ENCODE peak calls at places on chromosomes 1 and 21, in ten cellular contexts. M is ovary, W is suprapubic skin, V is tibial nerve, D is sigmoid colon, H is A549, G is K562, J is stomach, L is transverse colon, F is H1. X is an unnamed sample.
A peak's percentile ranks its signal among the peaks of the same experiment; 100 is the strongest.

GRCh38 chr1:35269190-35269988 is 880 bp downstream of the ZMYM4 start:
- DNase-seq in M (no peak), W (no peak), V (no peak), D (no peak), H (no peak), G (no peak), J (no peak), L (no peak), F (peak; percentile 47), X (no peak)

GRCh38 chr1:234568345-234568744 is 41.6 kb downstream of the IRF2BP2 start:
- DNase-seq in M (no peak), W (no peak), V (no peak), D (no peak), H (no peak), G (no peak), J (no peak), L (no peak), F (no peak), X (no peak)

GRCh38 chr1:84363019-84363418 is 35.3 kb upstream of the DNASE2B start:
- DNase-seq in M (no peak), W (no peak), V (no peak), D (no peak), H (no peak), G (no peak), J (no peak), L (no peak), F (no peak), X (no peak)

GRCh38 chr1:193104496-193104905 is 713 bp downstream of the GLRX2 start:
- DNase-seq in M (peak; percentile 37), W (peak; percentile 75), V (no peak), D (peak; percentile 75), H (peak; percentile 55), G (peak; percentile 47), J (peak; percentile 51), L (peak; percentile 56), F (peak; percentile 54), X (peak; percentile 61)

GRCh38 chr1:233561708-233562426 is 52.0 kb upstream of the KCNK1 start:
- DNase-seq in M (no peak), W (no peak), V (no peak), D (no peak), H (no peak), G (no peak), J (no peak), L (no peak), F (no peak), X (no peak)

GRCh38 chr1:104073463-104073902 is 323.8 kb downstream of the AMY1C start:
- DNase-seq in M (no peak), W (no peak), V (no peak), D (peak; percentile 59), H (no peak), G (no peak), J (no peak), L (no peak), F (no peak), X (peak; percentile 55)

GRCh38 chr1:92408825-92409224 is 77.9 kb downstream of the GFI1 start:
- DNase-seq in M (no peak), W (no peak), V (no peak), D (no peak), H (no peak), G (no peak), J (no peak), L (no peak), F (no peak), X (no peak)

GRCh38 chr1:227428803-227429202 is 110.5 kb upstream of the CDC42BPA start:
- DNase-seq in M (no peak), W (no peak), V (no peak), D (no peak), H (peak; percentile 94), G (no peak), J (peak; percentile 79), L (peak; percentile 62), F (no peak), X (no peak)

GRCh38 chr1:167697667-167698141 is 24.1 kb upstream of the MPZL1 start:
- DNase-seq in M (no peak), W (no peak), V (no peak), D (no peak), H (no peak), G (no peak), J (peak; percentile 90), L (no peak), F (no peak), X (peak; percentile 44)

GRCh38 chr21:30269803-30270530 is 12.8 kb downstream of the KRTAP24-1 start:
- DNase-seq in M (no peak), W (no peak), V (no peak), D (no peak), H (no peak), G (no peak), J (no peak), L (no peak), F (no peak), X (no peak)

DNA sequence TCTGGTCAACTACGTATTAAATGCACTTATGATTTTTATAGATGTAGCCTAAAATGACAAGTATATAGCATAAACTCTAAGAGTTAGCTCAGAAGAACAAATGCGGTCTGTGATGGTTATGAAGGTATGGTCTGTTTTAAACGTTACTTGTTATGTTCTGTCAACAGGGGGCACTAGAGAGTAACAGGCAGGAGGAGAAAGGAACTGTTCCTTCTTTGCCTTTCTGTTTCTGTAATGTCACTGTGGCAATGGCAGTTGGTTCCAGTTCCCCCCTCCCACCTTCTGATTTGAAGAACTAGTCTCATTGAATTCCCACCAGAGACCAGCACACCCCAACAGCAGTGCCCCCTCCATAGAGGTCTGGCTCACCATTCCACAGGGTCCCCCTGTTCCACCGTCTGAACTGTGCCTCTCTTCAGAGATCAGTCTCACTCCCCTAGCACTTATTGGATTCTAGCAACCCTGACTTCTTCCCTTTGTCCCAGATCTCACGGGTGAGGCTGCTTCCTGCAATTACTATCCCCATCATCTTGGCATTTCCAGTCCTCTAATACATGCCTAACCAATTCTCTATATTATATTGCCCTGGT is 14.0 kb downstream of the KRTAP24-1 start:
- DNase-seq in M (no peak), W (no peak), V (no peak), D (no peak), H (no peak), G (peak; percentile 41), J (no peak), L (no peak), F (peak; percentile 48), X (no peak)
- TF ChIP-seq EP300 in M (no peak), W (no peak), V (no peak), D (no peak), H (no peak), G (no peak), J (no peak), L (no peak), F (no peak), X (no peak)

GRCh38 chr1:152107289-152107983 is 7.8 kb downstream of the TCHH start:
- DNase-seq in M (no peak), W (no peak), V (no peak), D (no peak), H (peak; percentile 81), G (no peak), J (no peak), L (no peak), F (peak; percentile 70), X (no peak)
- H3K4me3 ChIP-seq in M (no peak overlapping the region), W (peak overlapping the region; percentile 52), V (no peak overlapping the region), D (no peak overlapping the region), H (peak overlapping the region; percentile 49), G (no peak overlapping the region), J (no peak overlapping the region), L (no peak overlapping the region), F (no peak overlapping the region), X (peak overlapping the region; percentile 25)

DNA sequence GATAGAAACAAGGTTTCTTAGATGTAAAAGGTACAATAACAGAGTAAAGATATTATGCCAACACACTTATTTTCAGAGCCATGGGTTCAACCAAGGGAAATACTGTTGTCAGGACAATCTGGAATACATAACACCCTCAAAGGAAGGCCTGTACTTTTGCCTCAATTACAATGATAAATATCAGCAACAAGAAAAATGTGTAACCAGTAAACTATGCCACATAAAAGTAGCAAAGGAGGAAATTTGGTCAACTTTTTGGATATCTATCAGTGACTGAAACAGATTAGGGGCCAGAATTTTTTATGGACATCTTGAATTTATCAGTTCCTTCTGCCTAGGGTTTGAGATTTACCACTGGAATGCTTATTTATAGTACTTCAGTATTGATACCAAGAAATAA is 24.6 kb upstream of the RAP1GAP start:
- DNase-seq in M (no peak), W (no peak), V (no peak), D (no peak), H (no peak), G (no peak), J (no peak), L (no peak), F (no peak), X (no peak)
- TF ChIP-seq EP300 in M (no peak), W (no peak), V (no peak), D (no peak), H (no peak), G (no peak), J (no peak), L (no peak), F (no peak), X (no peak)

GRCh38 chr1:156126701-156127534 is 12.4 kb downstream of the LMNA start:
- DNase-seq in M (peak; percentile 70), W (peak; percentile 90), V (no peak), D (peak; percentile 84), H (peak; percentile 77), G (no peak), J (peak; percentile 47), L (peak; percentile 70), F (no peak), X (peak; percentile 71)

GRCh38 chr1:156129687-156130577 is 15.4 kb downstream of the LMNA start:
- DNase-seq in M (peak; percentile 97), W (peak; percentile 96), V (peak; percentile 77), D (peak; percentile 95), H (peak; percentile 96), G (peak; percentile 82), J (peak; percentile 86), L (peak; percentile 88), F (peak; percentile 98), X (peak; percentile 93)

GRCh38 chr1:156126043-156126700 is 11.7 kb downstream of the LMNA start:
- DNase-seq in M (peak; percentile 95), W (peak; percentile 98), V (peak; percentile 78), D (peak; percentile 96), H (peak; percentile 96), G (peak; percentile 64), J (peak; percentile 79), L (peak; percentile 82), F (peak; percentile 88), X (peak; percentile 96)

GRCh38 chr1:156130578-156130942 is 16.0 kb downstream of the LMNA start:
- DNase-seq in M (no peak), W (no peak), V (no peak), D (no peak), H (no peak), G (no peak), J (no peak), L (no peak), F (no peak), X (no peak)

DNA sequence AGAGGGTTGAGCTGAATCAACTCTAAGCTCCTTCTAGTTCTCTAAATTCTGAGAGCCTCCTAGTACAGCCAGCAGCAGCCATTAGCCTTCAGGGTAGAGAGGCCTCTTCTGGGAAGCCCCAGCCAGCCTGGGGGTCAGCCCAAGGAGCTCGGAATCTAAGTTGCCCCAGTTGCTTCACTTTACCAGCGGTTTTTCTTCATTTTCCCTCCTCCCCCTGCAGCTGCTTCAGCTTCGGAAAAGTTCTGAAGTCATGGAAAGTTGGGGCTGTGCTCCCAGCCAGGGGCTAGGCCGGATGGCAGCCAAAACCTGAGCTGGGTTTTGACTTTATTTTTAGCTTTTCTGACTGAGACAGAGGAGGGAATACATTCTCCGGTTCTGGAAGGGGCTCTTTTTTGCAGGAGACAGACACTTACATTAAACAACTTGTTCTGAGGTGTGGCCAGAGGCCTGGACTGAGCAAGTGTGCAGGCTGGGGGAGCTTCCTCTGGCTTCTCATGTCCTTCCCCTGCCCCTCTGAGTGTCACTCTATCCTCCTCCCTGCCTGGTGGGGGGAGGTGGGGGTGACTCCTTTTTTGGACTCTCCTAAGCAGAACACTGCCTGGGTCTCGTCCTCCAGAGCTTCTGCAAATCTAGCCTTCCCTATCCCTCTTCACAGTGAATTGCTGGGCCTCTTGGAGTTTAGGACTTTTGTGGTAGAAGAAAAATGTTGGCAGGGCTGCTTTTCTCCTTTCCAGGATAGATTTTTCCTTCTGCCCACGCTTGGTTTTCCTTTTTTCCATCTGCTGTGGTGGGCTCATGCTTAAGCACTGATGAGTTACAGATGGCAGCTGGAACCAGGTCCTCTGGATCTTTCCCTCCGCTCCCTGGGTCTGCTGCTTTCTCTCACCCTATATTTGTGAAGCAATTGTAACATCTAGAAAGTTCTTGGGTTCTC is 14.5 kb downstream of the LMNA start:
- DNase-seq in M (peak; percentile 83), W (peak; percentile 76), V (peak; percentile 30), D (peak; percentile 91), H (no peak), G (no peak), J (no peak), L (peak; percentile 40), F (no peak), X (no peak)
- H3K4me3 ChIP-seq in M (peak overlapping the region; percentile 17), W (peak overlapping the region; percentile 30), V (peak overlapping the region; percentile 19), D (no peak overlapping the region), H (no peak overlapping the region), G (no peak overlapping the region), J (no peak overlapping the region), L (no peak overlapping the region), F (no peak overlapping the region), X (no peak overlapping the region)